ENCODE peak calls at places on chromosomes 13 and 19, in five cellular contexts. X is CD8-positive, alpha-beta T cell; Z is upper lobe of left lung; J is fibroblast of mammary gland; D is GM06990. N is an unnamed sample.

GRCh38 chr19:934865-935422 is 9.1 kb downstream of the ARID3A start:
- DNase-seq in J (peak), Z (peak), D (peak), X (no peak), N (no peak)

GRCh38 chr19:50475101-50475568 is 1.2 kb upstream of the EMC10 start:
- DNase-seq in J (no peak), D (no peak), Z (no peak), X (no peak), N (no peak)

GRCh38 chr13:34420975-34421719 is 520.9 kb upstream of the NBEA start:
- DNase-seq in Z (no peak), X (no peak), D (no peak), J (no peak), N (no peak)

GRCh38 chr19:22605275-22606211 is 28.6 kb upstream of the ZNF492 start:
- DNase-seq in Z (no peak), J (no peak), X (no peak), D (no peak), N (no peak)

GRCh38 chr13:73428137-73428536 is 369.3 kb downstream of the KLF5 start:
- DNase-seq in X (no peak), J (peak), Z (no peak), D (no peak), N (no peak)

GRCh38 chr13:72205773-72206172 is 338.8 kb upstream of the DACH1 start:
- DNase-seq in D (no peak), J (peak), X (no peak), Z (no peak), N (no peak)

GRCh38 chr13:39840201-39840600 is 184.7 kb downstream of the COG6 start:
- DNase-seq in J (peak), Z (no peak), D (no peak), X (no peak), N (no peak)

GRCh38 chr13:106532111-106532929 is 3.1 kb downstream of the EFNB2 start:
- DNase-seq in D (no peak), X (no peak), J (peak), Z (no peak), N (no peak)

GRCh38 chr13:48234652-48235099 is 1.7 kb downstream of the ITM2B start:
- DNase-seq in Z (no peak), X (no peak), J (no peak), D (no peak), N (no peak)

GRCh38 chr19:42443944-42444398 is 1.2 kb upstream of the CXCL17 start:
- DNase-seq in D (no peak), J (no peak), Z (no peak), X (no peak), N (no peak)

GRCh38 chr13:101406787-101407186 is 9.5 kb downstream of the NALCN start:
- DNase-seq in X (no peak), Z (no peak), J (no peak), D (no peak), N (no peak)

GRCh38 chr13:92355213-92355612 is 871.4 kb upstream of the GPC6 start:
- DNase-seq in X (no peak), J (peak), D (no peak), Z (no peak), N (no peak)
- TF ChIP-seq CTCF in X (no peak), J (peak), D (no peak), Z (no peak), N (no peak)

GRCh38 chr13:55244991-55245644 is 1895.6 kb upstream of the PRR20A start:
- DNase-seq in D (no peak), X (no peak), Z (no peak), J (peak), N (no peak)
- TF ChIP-seq CTCF in D (no peak), X (no peak), Z (no peak), J (no peak), N (no peak)

GRCh38 chr13:49679244-49679643 is 12.0 kb downstream of the EBPL start:
- DNase-seq in D (no peak), X (no peak), J (no peak), Z (no peak), N (no peak)
- TF ChIP-seq CTCF in D (peak), X (no peak), J (peak), Z (no peak), N (no peak)

DNA sequence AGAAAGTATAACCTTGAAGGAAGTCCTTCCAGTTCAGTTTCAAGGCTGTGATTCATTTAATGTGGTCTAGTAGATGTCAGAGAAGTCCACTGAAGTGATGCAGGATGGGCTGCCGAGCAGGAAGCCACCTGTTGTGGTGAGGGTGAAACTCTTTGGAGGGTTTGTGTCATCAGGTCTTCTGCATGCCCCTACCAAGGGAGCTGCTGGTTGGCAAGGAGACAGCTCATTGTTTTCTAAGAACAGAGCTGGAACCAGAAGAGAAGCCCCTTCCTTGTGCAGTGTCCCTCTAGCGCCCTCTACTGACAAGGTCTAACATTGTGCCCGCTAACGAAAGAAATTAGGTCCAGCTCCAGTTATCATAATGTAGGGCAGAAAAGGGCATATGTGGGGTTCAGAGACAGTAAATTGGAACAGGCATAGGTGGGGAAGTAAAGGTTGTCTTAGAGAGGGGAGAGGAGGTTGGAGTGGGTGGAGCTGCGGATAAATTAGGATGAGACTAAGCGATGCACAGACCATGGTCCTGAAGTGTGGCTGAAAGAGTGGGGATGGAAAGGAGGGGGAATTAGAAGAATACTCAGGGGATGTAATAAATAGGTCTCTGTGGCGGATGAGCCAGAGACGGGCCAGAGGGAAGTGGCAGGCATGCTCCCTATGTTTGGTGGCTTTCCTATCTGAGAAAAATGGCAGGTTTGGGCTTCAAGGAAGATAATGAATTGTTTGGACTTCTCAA is 123.2 kb downstream of the OLFM4 start:
- DNase-seq in J (peak), X (peak), Z (no peak), D (peak), N (peak)
- TF ChIP-seq CTCF in J (peak), X (no peak), Z (peak), D (peak), N (peak)

GRCh38 chr19:5895409-5895808 is 8.2 kb downstream of the NDUFA11 start:
- DNase-seq in D (no peak), Z (no peak), J (no peak), X (no peak), N (no peak)

GRCh38 chr19:5899728-5900526 is 3.7 kb downstream of the NDUFA11 start:
- DNase-seq in X (no peak), J (no peak), Z (no peak), D (no peak), N (no peak)

GRCh38 chr19:5896365-5897076 is 7.1 kb downstream of the NDUFA11 start:
- DNase-seq in X (no peak), J (no peak), Z (no peak), D (no peak), N (no peak)

GRCh38 chr19:5895890-5896289 is 7.7 kb downstream of the NDUFA11 start:
- DNase-seq in Z (no peak), J (no peak), X (no peak), D (no peak), N (no peak)

DNA sequence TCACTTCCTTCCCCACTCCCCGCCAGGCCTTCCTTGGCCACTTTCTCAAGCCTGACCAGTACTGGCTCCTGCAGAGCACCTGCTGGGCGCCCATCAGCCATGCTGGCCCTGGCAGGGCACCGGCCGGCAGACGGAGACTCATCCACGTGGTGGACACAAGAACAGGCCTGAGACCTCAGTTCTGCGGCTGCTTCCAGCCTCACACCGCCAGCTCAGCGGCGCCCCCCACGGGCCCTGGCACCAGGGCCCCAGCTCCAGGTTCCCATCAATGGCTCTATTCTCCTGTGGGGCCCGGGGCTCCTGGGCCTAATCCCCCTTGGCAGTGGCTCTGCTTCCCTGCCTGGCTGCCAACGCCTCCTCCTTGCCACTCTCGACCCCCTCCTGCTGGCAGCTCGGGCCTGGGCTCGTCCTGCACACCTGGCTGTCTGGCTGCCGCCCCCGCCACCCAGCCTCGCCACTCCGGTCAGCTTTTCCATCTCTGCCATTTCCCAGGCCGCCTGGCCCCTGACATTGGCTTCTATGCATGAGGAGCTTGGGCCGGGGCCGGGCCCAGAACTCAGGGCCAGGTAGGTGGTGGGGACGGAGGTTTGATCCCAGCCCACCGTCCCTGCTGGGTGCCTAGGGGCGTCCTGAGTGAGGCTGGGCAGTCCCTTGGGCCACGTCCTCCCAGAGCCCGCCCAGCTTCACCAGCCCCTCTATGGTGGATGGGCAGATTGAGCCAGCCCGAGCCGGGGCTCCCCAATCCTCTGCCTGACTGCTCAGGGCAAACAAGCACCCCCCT is 6.2 kb downstream of the NDUFA11 start:
- DNase-seq in D (no peak), Z (no peak), X (no peak), J (no peak), N (no peak)
- TF ChIP-seq CTCF in D (peak), Z (no peak), X (no peak), J (no peak), N (no peak)